ENCODE peak calls at places on chromosomes 13 and 19, in nine cellular contexts. B, G, S, X, V, W, U, Q and Z are unnamed samples.

GRCh38 chr13:51156666-51157065 is 45.6 kb upstream of the C13orf42 start:
- DNase-seq in B (no peak), G (no peak), S (no peak), X (no peak), V (no peak), W (no peak), U (no peak), Q (no peak), Z (no peak)

GRCh38 chr13:104779311-104779710 is 1713.1 kb upstream of the SLC10A2 start:
- DNase-seq in B (peak; percentile 36), G (peak; percentile 58), S (no peak), X (no peak), V (no peak), W (no peak), U (no peak), Q (no peak), Z (no peak)

GRCh38 chr13:94765814-94766213 is 53.5 kb upstream of the SOX21 start:
- DNase-seq in B (no peak), G (no peak), S (no peak), X (no peak), V (no peak), W (no peak), U (no peak), Q (no peak), Z (no peak)

GRCh38 chr13:39886336-39886735 is 230.9 kb downstream of the COG6 start:
- DNase-seq in B (no peak), G (no peak), S (no peak), X (no peak), V (no peak), W (no peak), U (no peak), Q (no peak), Z (no peak)

GRCh38 chr13:72180253-72180952 is 313.4 kb upstream of the DACH1 start:
- DNase-seq in B (no peak), G (peak; percentile 92), S (no peak), X (no peak), V (no peak), W (no peak), U (no peak), Q (no peak), Z (no peak)

GRCh38 chr13:25859528-25859927 is 192.3 kb downstream of the SHISA2 start:
- DNase-seq in B (no peak), G (no peak), S (no peak), X (no peak), V (no peak), W (no peak), U (no peak), Q (no peak), Z (no peak)

GRCh38 chr13:33796095-33796494 is 21.9 kb upstream of the RFC3 start:
- DNase-seq in B (no peak), G (no peak), S (no peak), X (no peak), V (no peak), W (no peak), U (no peak), Q (no peak), Z (no peak)

GRCh38 chr19:13052447-13053232 is 50.0 kb downstream of the LYL1 start:
- DNase-seq in B (no peak), G (no peak), S (no peak), X (no peak), V (no peak), W (no peak), U (no peak), Q (no peak), Z (no peak)

GRCh38 chr13:22469421-22469820 is 711.4 kb upstream of the SGCG start:
- DNase-seq in B (no peak), G (no peak), S (no peak), X (no peak), V (no peak), W (no peak), U (no peak), Q (no peak), Z (no peak)

GRCh38 chr13:26476111-26476743 is 81.3 kb upstream of the WASF3 start:
- DNase-seq in B (no peak), G (peak; percentile 61), S (peak; percentile 64), X (no peak), V (no peak), W (no peak), U (no peak), Q (peak; percentile 46), Z (no peak)

GRCh38 chr13:39767791-39768564 is 112.5 kb downstream of the COG6 start:
- DNase-seq in B (no peak), G (no peak), S (no peak), X (no peak), V (no peak), W (no peak), U (peak; percentile 47), Q (no peak), Z (peak; percentile 67)

GRCh38 chr13:51635137-51635878 is 51.0 kb downstream of the WDFY2 start:
- DNase-seq in B (no peak), G (no peak), S (no peak), X (no peak), V (peak; percentile 34), W (no peak), U (no peak), Q (no peak), Z (no peak)

GRCh38 chr19:21468791-21469190 is 36.6 kb upstream of the ZNF429 start:
- DNase-seq in B (no peak), G (no peak), S (no peak), X (no peak), V (no peak), W (no peak), U (no peak), Q (no peak), Z (no peak)

GRCh38 chr13:72186730-72187422 is 319.9 kb upstream of the DACH1 start:
- DNase-seq in B (no peak), G (no peak), S (no peak), X (no peak), V (no peak), W (no peak), U (peak; percentile 55), Q (no peak), Z (no peak)

GRCh38 chr19:45753548-45753947 is 15.5 kb downstream of the SIX5 start:
- DNase-seq in B (no peak), G (no peak), S (no peak), X (no peak), V (no peak), W (no peak), U (no peak), Q (no peak), Z (no peak)

GRCh38 chr13:29847501-29847983 is 2.9 kb downstream of the UBL3 start:
- DNase-seq in B (no peak), G (peak; percentile 64), S (no peak), X (no peak), V (peak; percentile 21), W (peak; percentile 24), U (peak; percentile 45), Q (no peak), Z (peak; percentile 53)

GRCh38 chr13:27921421-27921960 is 1.7 kb downstream of the PDX1 start:
- DNase-seq in B (no peak), G (no peak), S (no peak), X (no peak), V (no peak), W (no peak), U (no peak), Q (no peak), Z (no peak)

DNA sequence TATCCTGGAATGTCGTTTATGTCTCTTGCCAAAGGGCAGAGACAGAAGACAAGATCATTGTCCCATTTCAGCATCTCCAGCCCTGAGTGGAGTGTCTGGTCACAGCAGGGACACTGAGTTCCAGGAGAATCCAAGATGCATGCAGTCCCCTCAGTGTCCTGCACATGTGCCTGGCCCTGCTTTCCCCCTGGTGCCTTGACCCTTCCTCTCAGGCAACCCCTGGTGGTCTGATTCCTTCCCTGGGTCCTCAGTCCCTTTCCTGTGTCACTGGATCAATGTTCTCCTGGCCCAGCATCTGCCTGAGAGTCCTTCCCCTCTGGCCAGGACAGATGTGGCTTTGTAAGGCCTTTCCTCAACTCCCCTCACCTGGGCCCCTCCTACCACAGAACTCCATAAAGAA is 9.0 kb downstream of the CEACAM21 start:
- DNase-seq in B (no peak), G (no peak), S (no peak), X (no peak), V (no peak), W (no peak), U (no peak), Q (no peak), Z (no peak)
- H3K9me3 ChIP-seq in B (peaks cover 8% of the 10 kb centered on the region), G (no peaks in the 10 kb centered on the region), S (peaks cover 38% of the 10 kb centered on the region), X (peaks cover 24% of the 10 kb centered on the region), V (peaks cover 13% of the 10 kb centered on the region), W (no peaks in the 10 kb centered on the region), U (no peaks in the 10 kb centered on the region), Q (no peaks in the 10 kb centered on the region), Z (peaks cover 9% of the 10 kb centered on the region)

DNA sequence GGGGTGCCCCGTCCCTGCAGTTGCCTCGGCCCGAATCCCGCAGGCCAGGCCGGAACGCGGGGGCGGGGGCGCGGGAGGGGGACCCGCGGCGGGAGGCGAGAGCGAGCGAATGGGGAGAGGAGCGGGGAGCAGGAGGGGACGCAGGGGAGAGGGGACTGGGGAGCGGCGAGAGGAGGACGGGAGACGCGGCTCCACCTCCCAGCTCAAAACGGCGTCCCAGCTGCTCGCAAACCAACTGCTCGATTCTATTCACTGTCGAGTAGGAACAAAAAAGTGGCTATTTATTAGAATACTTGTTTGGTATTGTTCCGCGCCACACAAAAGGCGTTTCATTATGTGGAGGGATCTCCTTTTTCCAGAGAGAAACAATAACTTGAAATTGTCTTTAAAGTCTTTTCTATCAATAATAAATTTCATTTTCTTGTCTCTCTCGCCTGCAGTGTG is 10.6 kb upstream of the SOX1 start:
- DNase-seq in B (no peak), G (no peak), S (no peak), X (no peak), V (no peak), W (no peak), U (no peak), Q (no peak), Z (no peak)
- H3K4me3 ChIP-seq in B (no peak overlapping the region), G (no peak overlapping the region), S (no peak overlapping the region), X (no peak overlapping the region), V (no peak overlapping the region), W (no peak overlapping the region), U (no peak overlapping the region), Q (no peak overlapping the region), Z (no peak overlapping the region)

DNA sequence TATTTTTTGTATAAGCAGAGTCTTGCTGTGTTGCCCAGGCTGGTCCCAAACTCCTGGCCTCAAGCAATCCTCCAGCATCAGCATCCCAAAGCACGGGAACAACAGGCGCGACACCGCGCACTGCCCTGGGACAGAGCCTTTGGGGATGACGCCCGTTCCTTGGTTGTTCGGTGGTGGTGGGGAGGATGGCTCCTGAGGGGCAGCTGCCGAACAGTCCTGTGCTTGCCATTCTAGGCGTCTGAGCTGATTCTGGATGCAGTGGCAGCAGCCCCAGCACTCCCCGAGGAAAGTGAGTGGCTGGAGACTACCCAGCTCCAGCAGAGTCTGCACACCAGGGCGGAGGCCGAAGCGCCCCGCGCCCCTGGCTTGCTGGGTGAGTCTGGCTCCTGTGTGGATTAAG is 6.8 kb upstream of the ZNF135 start:
- DNase-seq in B (no peak), G (no peak), S (no peak), X (no peak), V (no peak), W (no peak), U (no peak), Q (no peak), Z (no peak)
- H3K9me3 ChIP-seq in B (peaks cover 92% of the 10 kb centered on the region), G (no peaks in the 10 kb centered on the region), S (peaks cover 51% of the 10 kb centered on the region), X (peaks cover 51% of the 10 kb centered on the region), V (peaks cover 89% of the 10 kb centered on the region), W (peaks cover 7% of the 10 kb centered on the region), U (peaks cover 4% of the 10 kb centered on the region), Q (peaks cover 12% of the 10 kb centered on the region), Z (peaks cover 8% of the 10 kb centered on the region)

DNA sequence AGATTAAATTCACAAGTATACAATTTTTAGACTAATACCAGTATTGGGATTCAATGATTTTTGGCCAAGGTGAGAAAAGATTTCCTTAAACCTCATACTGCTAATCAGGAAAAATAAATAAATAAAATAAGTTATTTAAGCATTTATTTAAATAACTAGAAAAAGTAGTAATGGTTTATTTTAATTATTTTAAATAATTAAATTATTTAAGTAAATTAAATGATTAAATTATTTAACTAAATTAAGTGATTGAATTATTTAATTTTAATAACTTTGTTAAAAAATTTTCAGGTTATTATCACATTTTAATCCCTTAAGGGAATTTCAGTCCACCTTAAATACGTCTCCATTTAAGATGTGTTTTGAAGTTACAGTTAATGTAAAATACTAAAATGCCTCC is 1831.5 kb upstream of the MIR17HG start:
- DNase-seq in B (no peak), G (no peak), S (no peak), X (no peak), V (no peak), W (no peak), U (no peak), Q (no peak), Z (no peak)
- H3K4me3 ChIP-seq in B (no peak overlapping the region), G (no peak overlapping the region), S (no peak overlapping the region), X (no peak overlapping the region), V (no peak overlapping the region), W (no peak overlapping the region), U (no peak overlapping the region), Q (no peak overlapping the region), Z (no peak overlapping the region)